ENCODE peak calls at places on chromosome 6, in eight cellular contexts. L, S, D, X, N, K, H and T are unnamed samples.

GRCh38 chr6:31528821-31529328 is at the start of gene MCCD1:
- DNase-seq in D (no peak), X (no peak), K (no peak), H (no peak), L (no peak), N (no peak), S (no peak), T (no peak)

GRCh38 chr6:150409576-150410066 is 40.8 kb downstream of the IYD start:
- DNase-seq in N (no peak), S (peak; percentile 49), X (no peak), L (no peak), H (no peak), K (no peak), D (no peak), T (no peak)

GRCh38 chr6:15250440-15251168 is 4.7 kb downstream of the JARID2 start:
- DNase-seq in N (no peak), L (no peak), D (no peak), K (no peak), S (no peak), H (no peak), X (no peak), T (no peak)

GRCh38 chr6:42419490-42420280 is 32.0 kb downstream of the TRERF1 start:
- DNase-seq in L (no peak), D (no peak), K (no peak), N (no peak), H (no peak), X (no peak), S (no peak), T (no peak)

GRCh38 chr6:138038148-138038870 is 68.9 kb downstream of the PERP start:
- DNase-seq in S (no peak), N (no peak), H (no peak), D (no peak), K (no peak), L (no peak), X (no peak), T (no peak)

GRCh38 chr6:169997930-169998218 is 246.5 kb downstream of the ERMARD start:
- DNase-seq in H (peak; percentile 11), N (no peak), K (no peak), X (no peak), S (no peak), D (no peak), L (no peak), T (no peak)

GRCh38 chr6:168902075-168902474 is 351.6 kb downstream of the THBS2 start:
- DNase-seq in K (no peak), H (no peak), X (no peak), S (no peak), L (no peak), N (no peak), D (no peak), T (no peak)

GRCh38 chr6:29965873-29966601 is 23.7 kb downstream of the HLA-A start:
- DNase-seq in X (peak; percentile 58), K (no peak), H (peak; percentile 54), D (peak; percentile 50), S (peak; percentile 88), L (peak; percentile 51), N (no peak), T (peak; percentile 91)

GRCh38 chr6:105424177-105424783 is 21.4 kb upstream of the PREP start:
- DNase-seq in L (peak; percentile 40), K (peak; percentile 32), H (peak; percentile 46), N (peak; percentile 56), S (no peak), X (peak; percentile 66), D (peak; percentile 4), T (peak; percentile 22)

GRCh38 chr6:159693894-159694545 is 979 bp upstream of the SOD2 start:
- DNase-seq in S (no peak), D (no peak), L (peak; percentile 50), K (no peak), N (peak; percentile 28), X (peak; percentile 31), H (peak; percentile 11), T (peak; percentile 39)

GRCh38 chr6:167855825-167856425 is 29.2 kb downstream of the AFDN start:
- DNase-seq in X (peak; percentile 96), S (no peak), K (no peak), D (no peak), L (no peak), N (no peak), H (peak; percentile 31), T (peak; percentile 32)

GRCh38 chr6:136408205-136408604 is 118.6 kb upstream of the BCLAF1 start:
- DNase-seq in K (no peak), L (no peak), S (no peak), D (no peak), X (peak; percentile 75), H (no peak), N (no peak), T (peak; percentile 2)

GRCh38 chr6:12313311-12313991 is 23.3 kb downstream of the EDN1 start:
- DNase-seq in L (no peak), S (no peak), X (peak; percentile 9), D (no peak), N (no peak), K (no peak), H (no peak), T (no peak)

GRCh38 chr6:40950986-40951730 is 87.9 kb downstream of the UNC5CL start:
- DNase-seq in K (no peak), H (peak; percentile 55), N (no peak), L (no peak), D (no peak), S (no peak), X (peak; percentile 73), T (no peak)

GRCh38 chr6:169292340-169293124 is 38.9 kb upstream of the THBS2 start:
- DNase-seq in S (peak; percentile 45), K (no peak), L (no peak), X (peak; percentile 94), N (no peak), D (no peak), H (peak; percentile 84), T (peak; percentile 90)

GRCh38 chr6:146358341-146359046 is 185.1 kb upstream of the RAB32 start:
- DNase-seq in H (no peak), K (no peak), X (peak; percentile 83), S (no peak), L (no peak), N (no peak), D (no peak), T (no peak)